ENCODE peak calls at places on chromosomes 4 and X, in six cellular contexts. T is SK-N-SH, Z is IMR-90, K is K562, F is HepG2, C is GM12878. N is an unnamed sample.

GRCh38 chrX:148501121-148502066 is 977 bp downstream of the AFF2 start:
- DNase-seq in T (peak), Z (no peak), K (no peak), F (no peak), C (no peak), N (no peak)

GRCh38 chr4:114364857-114365256 is 233.8 kb upstream of the UGT8 start:
- DNase-seq in T (no peak), Z (peak), K (no peak), F (no peak), C (no peak), N (peak)

GRCh38 chr4:41044165-41044564 is 170.2 kb downstream of the APBB2 start:
- DNase-seq in T (no peak), Z (no peak), K (no peak), F (no peak), C (no peak), N (no peak)

GRCh38 chr4:11614426-11614825 is 185.7 kb upstream of the HS3ST1 start:
- DNase-seq in T (no peak), Z (peak), K (no peak), F (no peak), C (no peak), N (peak)

GRCh38 chrX:47581731-47582647 is at the start of gene TIMP1:
- DNase-seq in T (peak), Z (peak), K (peak), F (peak), C (peak), N (peak)

GRCh38 chr4:107258359-107258758 is 222.2 kb upstream of the DKK2 start:
- DNase-seq in T (no peak), Z (peak), K (no peak), F (no peak), C (no peak), N (no peak)

GRCh38 chr4:128006592-128006991 is 41.4 kb downstream of the ABHD18 start:
- DNase-seq in T (no peak), Z (peak), K (no peak), F (no peak), C (no peak), N (no peak)

GRCh38 chrX:140502491-140503229 is 2.2 kb downstream of the SOX3 start:
- DNase-seq in T (peak), Z (no peak), K (no peak), F (no peak), C (no peak), N (no peak)

GRCh38 chr4:33746979-33747378 is 2497.3 kb downstream of the ARAP2 start:
- DNase-seq in T (no peak), Z (peak), K (no peak), F (no peak), C (no peak), N (no peak)

GRCh38 chr4:173990126-173990878 is 293.2 kb downstream of the FBXO8 start:
- DNase-seq in T (no peak), Z (peak), K (peak), F (peak), C (no peak), N (peak)

GRCh38 chrX:138925330-138925729 is 213.8 kb upstream of the FGF13 start:
- DNase-seq in T (no peak), Z (peak), K (peak), F (no peak), C (no peak), N (peak)

GRCh38 chr4:99886146-99886545 is 8.1 kb downstream of the LAMTOR3 start:
- DNase-seq in T (no peak), Z (peak), K (no peak), F (no peak), C (no peak), N (no peak)

GRCh38 chr4:115687356-115687755 is 573.9 kb upstream of the NDST4 start:
- DNase-seq in T (no peak), Z (no peak), K (no peak), F (no peak), C (no peak), N (peak)

GRCh38 chr4:132827522-132827921 is 321.6 kb upstream of the PCDH10 start:
- DNase-seq in T (no peak), Z (no peak), K (no peak), F (no peak), C (peak), N (no peak)

GRCh38 chrX:45778621-45779020 is 577.9 kb upstream of the DIPK2B start:
- DNase-seq in T (no peak), Z (no peak), K (no peak), F (no peak), C (no peak), N (no peak)

GRCh38 chrX:39242187-39242586 is 440.9 kb downstream of the MID1IP1 start:
- DNase-seq in T (peak), Z (no peak), K (peak), F (peak), C (no peak), N (peak)

GRCh38 chrX:16488959-16489358 is 161.0 kb upstream of the S100G start:
- DNase-seq in T (no peak), Z (peak), K (no peak), F (no peak), C (no peak), N (no peak)

GRCh38 chrX:20571611-20572010 is 304.9 kb upstream of the RPS6KA3 start:
- DNase-seq in T (no peak), Z (peak), K (no peak), F (no peak), C (no peak), N (no peak)

GRCh38 chr4:6239968-6240367 is 29.7 kb upstream of the WFS1 start:
- DNase-seq in T (no peak), Z (no peak), K (no peak), F (no peak), C (no peak), N (no peak)

GRCh38 chr4:83490876-83491450 is 6.1 kb upstream of the ABRAXAS1 start:
- DNase-seq in T (peak), Z (peak), K (peak), F (peak), C (no peak), N (peak)

GRCh38 chrX:292900-293897 is 12.0 kb downstream of the PLCXD1 start:
- DNase-seq in T (no peak), Z (no peak), K (no peak), F (no peak), C (no peak), N (no peak)

GRCh38 chr4:24256547-24256946 is 327.8 kb downstream of the DHX15 start:
- DNase-seq in T (no peak), Z (no peak), K (no peak), F (no peak), C (no peak), N (no peak)

GRCh38 chr4:164136181-164136616 is 617.7 kb upstream of the SMIM31 start:
- DNase-seq in T (no peak), Z (peak), K (peak), F (no peak), C (no peak), N (no peak)

GRCh38 chr4:125316781-125317525 is 2.2 kb downstream of the FAT4 start:
- DNase-seq in T (peak), Z (peak), K (no peak), F (no peak), C (no peak), N (peak)
- TF ChIP-seq RFX5 in T (no peak), Z (no peak), K (no peak), F (no peak), C (no peak), N (no peak)

DNA sequence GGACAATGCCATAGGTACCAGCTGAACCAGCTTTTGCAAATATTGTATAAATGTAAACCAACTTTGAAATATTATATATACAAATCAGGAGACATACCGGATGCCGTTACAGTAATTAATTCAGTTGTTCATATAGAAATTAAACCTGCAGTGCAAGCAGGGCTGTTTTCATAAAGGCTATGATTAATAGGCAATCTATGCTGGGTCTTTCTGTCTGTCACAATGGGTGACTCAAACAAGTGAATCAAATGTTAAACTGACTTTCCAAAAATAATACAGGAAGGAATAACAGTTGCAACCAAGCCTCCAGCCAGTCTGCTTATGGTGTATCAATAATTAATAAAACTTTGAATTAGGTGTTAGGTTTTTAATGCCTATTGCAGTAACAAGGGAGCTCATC is 43.9 kb downstream of the GABRB1 start:
- DNase-seq in T (no peak), Z (peak), K (no peak), F (no peak), C (no peak), N (no peak)
- TF ChIP-seq RFX5 in T (no peak), Z (no peak), K (no peak), F (no peak), C (no peak), N (no peak)

DNA sequence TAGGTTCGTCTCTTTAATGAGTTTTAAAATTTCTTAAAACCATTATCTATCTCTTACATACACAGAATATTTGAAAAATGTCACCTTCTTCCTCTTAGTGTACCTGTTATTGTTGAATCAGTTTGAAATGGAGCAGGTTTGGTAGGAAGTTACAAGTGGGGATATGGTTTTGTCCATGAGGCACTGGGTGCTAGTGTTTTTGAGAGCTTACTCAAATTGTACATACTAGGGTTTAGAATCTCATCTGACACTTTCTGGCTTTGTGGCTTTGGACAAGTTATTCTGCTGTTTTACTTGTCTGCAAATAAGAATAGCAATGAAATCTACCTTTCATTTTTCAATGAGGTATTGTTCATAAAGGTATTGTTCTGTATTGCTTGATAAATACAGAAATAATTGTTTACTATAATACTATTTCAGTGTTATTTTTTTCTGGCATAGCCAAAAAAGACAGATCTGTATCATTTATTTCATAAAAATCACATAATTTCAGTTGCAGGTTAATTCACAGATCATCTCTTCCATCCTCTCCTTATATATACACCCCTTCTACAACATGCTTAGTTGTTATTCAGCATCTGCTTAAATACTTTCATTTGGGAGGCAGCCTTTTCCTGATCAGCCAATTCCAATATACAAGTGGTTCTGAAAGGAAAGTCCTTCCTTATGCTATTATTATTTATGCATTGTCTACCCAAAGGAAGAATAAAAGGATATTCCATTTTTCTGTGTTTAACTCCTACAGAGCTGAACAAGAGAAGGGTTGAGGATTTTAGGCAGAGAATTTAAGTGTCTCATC is 13.3 kb downstream of the NCAPG start:
- DNase-seq in T (no peak), Z (no peak), K (no peak), F (no peak), C (no peak), N (no peak)
- TF ChIP-seq RFX5 in T (no peak), Z (no peak), K (no peak), F (no peak), C (no peak), N (no peak)

GRCh38 chr4:13966241-13967195 is 339.0 kb upstream of the BOD1L1 start:
- DNase-seq in T (no peak), Z (peak), K (no peak), F (no peak), C (no peak), N (no peak)
- TF ChIP-seq RFX5 in T (no peak), Z (no peak), K (no peak), F (no peak), C (no peak), N (no peak)